ENCODE peak calls at places on chromosomes 7 and 10, in six cellular contexts. L is CD8-positive, alpha-beta T cell; V is brain microvascular endothelial cell; R is stimulated activated CD4-positive, alpha-beta T cell treated with anti-CD3 and anti-CD28 coated beads, Interleukin-1b, Interleukin-23, amount 100 ng/mL, for 1 hour; G is kidney epithelial cell; P is activated T-helper 1 cell treated with anti-CD3 and anti-CD28 coated beads, Interleukin-2, amount 50 U/mL, for 16 hours. D is an unnamed sample.

GRCh38 chr7:27247000-27247399 is 4.4 kb downstream of the EVX1 start:
- DNase-seq in P (no peak), V (no peak), R (no peak), G (no peak), L (no peak), D (no peak)

GRCh38 chr7:117014673-117015133 is 61.4 kb downstream of the ST7 start:
- DNase-seq in P (no peak), V (peak), R (no peak), L (peak), G (no peak), D (no peak)

GRCh38 chr10:31242902-31243301 is 76.1 kb upstream of the ZEB1 start:
- DNase-seq in V (peak), P (no peak), R (peak), G (peak), L (no peak), D (peak)

GRCh38 chr7:132149801-132150310 is 426.4 kb downstream of the PLXNA4 start:
- DNase-seq in R (no peak), V (no peak), L (no peak), G (no peak), P (no peak), D (no peak)

GRCh38 chr10:102291221-102291905 is 46.0 kb downstream of the GBF1 start:
- DNase-seq in P (no peak), L (no peak), G (no peak), R (no peak), V (no peak), D (no peak)

GRCh38 chr10:117729156-117729555 is 186.6 kb downstream of the EMX2 start:
- DNase-seq in G (no peak), L (no peak), R (no peak), P (no peak), V (no peak), D (no peak)

GRCh38 chr7:112157072-112157471 is 49.1 kb downstream of the DOCK4 start:
- DNase-seq in R (no peak), L (no peak), P (no peak), V (peak), G (peak), D (peak)

GRCh38 chr7:74002474-74003017 is 25.4 kb upstream of the ELN start:
- DNase-seq in P (no peak), G (peak), V (peak), R (no peak), L (no peak), D (no peak)

GRCh38 chr10:29266641-29267040 is 22.2 kb upstream of the LYZL1 start:
- DNase-seq in L (no peak), P (no peak), R (no peak), G (no peak), V (peak), D (no peak)

GRCh38 chr7:128869944-128870285 is 7.3 kb downstream of the ATP6V1F start:
- DNase-seq in P (no peak), V (no peak), L (peak), G (no peak), R (no peak), D (no peak)

GRCh38 chr7:157517782-157518513 is 181.1 kb downstream of the DNAJB6 start:
- DNase-seq in R (no peak), P (no peak), G (no peak), V (no peak), L (no peak), D (no peak)

GRCh38 chr7:103380395-103381191 is 33.1 kb downstream of the PSMC2 start:
- DNase-seq in G (no peak), P (no peak), R (no peak), V (no peak), L (no peak), D (no peak)

GRCh38 chr7:157467496-157468212 is 130.8 kb downstream of the DNAJB6 start:
- DNase-seq in V (no peak), P (no peak), L (no peak), R (no peak), G (no peak), D (no peak)

GRCh38 chr7:29442146-29442545 is 121.5 kb upstream of the PRR15 start:
- DNase-seq in V (no peak), L (no peak), R (no peak), G (peak), P (no peak), D (no peak)

GRCh38 chr10:103847909-103848468 is 7.4 kb downstream of the SH3PXD2A start:
- DNase-seq in P (no peak), L (no peak), R (no peak), G (no peak), V (no peak), D (no peak)

GRCh38 chr7:155457544-155458316 is at the start of gene EN2:
- DNase-seq in G (no peak), P (no peak), V (no peak), L (no peak), R (no peak), D (no peak)

GRCh38 chr7:44072364-44073231 is 7.2 kb upstream of the PGAM2 start:
- DNase-seq in V (peak), R (no peak), P (no peak), G (peak), L (peak), D (no peak)

GRCh38 chr10:47028466-47028865 is 117.2 kb downstream of the PTPN20 start:
- DNase-seq in L (no peak), G (no peak), V (no peak), P (no peak), R (no peak), D (no peak)

GRCh38 chr10:73969224-73969811 is 28.6 kb upstream of the VCL start:
- DNase-seq in P (no peak), G (no peak), L (no peak), V (no peak), R (no peak), D (no peak)

GRCh38 chr7:92973293-92973731 is 136.9 kb upstream of the CDK6 start:
- DNase-seq in V (no peak), L (no peak), P (no peak), G (no peak), R (no peak), D (no peak)

GRCh38 chr7:93817561-93817960 is 73.0 kb downstream of the TFPI2 start:
- DNase-seq in L (no peak), G (no peak), R (no peak), V (peak), P (no peak), D (no peak)

GRCh38 chr7:108102913-108103312 is 27.2 kb downstream of the LAMB4 start:
- DNase-seq in V (no peak), P (no peak), L (no peak), R (no peak), G (no peak), D (no peak)

GRCh38 chr10:70775679-70776454 is 9.3 kb downstream of the TBATA start:
- DNase-seq in V (no peak), R (no peak), P (no peak), G (no peak), L (no peak), D (no peak)

GRCh38 chr7:29987821-29988317 is 1.7 kb downstream of the SCRN1 start:
- DNase-seq in G (peak), L (no peak), V (peak), R (no peak), P (no peak), D (peak)

GRCh38 chr10:84370268-84370667 is 41.9 kb downstream of the CCSER2 start:
- DNase-seq in L (no peak), R (no peak), G (no peak), P (no peak), V (no peak), D (no peak)

GRCh38 chr10:35614312-35614711 is 9.2 kb downstream of the GJD4 start:
- DNase-seq in V (no peak), L (no peak), R (no peak), P (no peak), G (no peak), D (no peak)

GRCh38 chr10:89805599-89806013 is 104.2 kb downstream of the KIF20B start:
- DNase-seq in R (peak), L (no peak), P (no peak), V (peak), G (no peak), D (no peak)

GRCh38 chr10:132001238-132001977 is 19.7 kb upstream of the BNIP3 start:
- DNase-seq in R (no peak), V (no peak), P (no peak), L (no peak), G (no peak), D (no peak)